ENCODE peak calls at places on chromosomes 2 and 18, in ten cellular contexts. X is kidney, L is HS-5, N is hypothalamus, F is A172, J is NCI-H1105 treated with DMSO at 0.1 percent for 48 hours, O is aorta, A is GM10248, U is IMR-90, V is body of pancreas. Q is an unnamed sample.

GRCh38 chr2:167294775-167295140 is 406.5 kb downstream of the XIRP2 start:
- DNase-seq in U (peak; percentile 22), J (no peak), F (peak; percentile 27), X (no peak), N (no peak), O (no peak), A (no peak), L (peak; percentile 19), V (no peak), Q (no peak)

GRCh38 chr18:68735498-68736343 is 20.8 kb upstream of the TMX3 start:
- DNase-seq in J (peak; percentile 50), N (no peak), X (no peak), F (peak; percentile 33), U (peak; percentile 74), V (no peak), A (peak; percentile 57), O (no peak), L (peak; percentile 22), Q (peak; percentile 45)

GRCh38 chr2:48433682-48434081 is 96.3 kb upstream of the STON1 start:
- DNase-seq in A (no peak), J (no peak), O (no peak), X (no peak), N (no peak), U (no peak), F (no peak), L (no peak), V (peak; percentile 9), Q (no peak)

GRCh38 chr18:73724908-73725307 is 422.7 kb downstream of the FBXO15 start:
- DNase-seq in F (no peak), V (no peak), X (no peak), N (no peak), O (no peak), U (peak; percentile 20), A (no peak), L (no peak), J (peak; percentile 61), Q (no peak)

GRCh38 chr18:3304832-3305231 is 42.9 kb downstream of the MYL12B start:
- DNase-seq in N (no peak), A (no peak), V (no peak), L (no peak), U (no peak), F (no peak), O (no peak), X (no peak), J (no peak), Q (no peak)

GRCh38 chr2:40256649-40257048 is 195.2 kb downstream of the SLC8A1 start:
- DNase-seq in X (no peak), N (no peak), F (no peak), O (no peak), L (no peak), A (no peak), U (no peak), V (no peak), J (peak; percentile 24), Q (peak; percentile 17)

GRCh38 chr2:33108483-33109443 is 162.0 kb downstream of the LTBP1 start:
- DNase-seq in U (peak; percentile 90), V (no peak), J (no peak), O (no peak), F (peak; percentile 70), L (no peak), X (no peak), N (no peak), A (no peak), Q (no peak)

GRCh38 chr2:38957972-38958371 is 68.3 kb downstream of the ARHGEF33 start:
- DNase-seq in A (no peak), J (no peak), L (no peak), N (no peak), V (no peak), O (no peak), X (no peak), F (no peak), U (no peak), Q (no peak)

GRCh38 chr2:16948073-16948472 is 282.4 kb upstream of the CYRIA start:
- DNase-seq in J (peak; percentile 41), X (no peak), F (no peak), A (no peak), O (no peak), U (no peak), N (no peak), L (no peak), V (no peak), Q (no peak)

GRCh38 chr2:207823865-207824264 is 54.2 kb upstream of the FZD5 start:
- DNase-seq in U (no peak), F (no peak), N (no peak), V (no peak), L (no peak), A (no peak), J (no peak), X (no peak), O (no peak), Q (no peak)

GRCh38 chr2:240622631-240623235 is 2.5 kb upstream of the GPR35 start:
- DNase-seq in F (no peak), J (peak; percentile 4), N (no peak), A (no peak), V (peak; percentile 26), L (no peak), X (peak; percentile 82), U (no peak), O (no peak), Q (no peak)

GRCh38 chr2:216839626-216840132 is 20.2 kb downstream of the TNP1 start:
- DNase-seq in O (no peak), U (no peak), F (no peak), L (no peak), J (no peak), X (no peak), V (no peak), N (no peak), A (no peak), Q (no peak)

GRCh38 chr2:238321467-238321866 is 1.1 kb downstream of the TRAF3IP1 start:
- DNase-seq in F (no peak), L (no peak), N (no peak), O (peak; percentile 57), U (no peak), X (no peak), J (no peak), V (no peak), A (no peak), Q (no peak)

GRCh38 chr2:219362072-219362471 is 25.6 kb downstream of the DNPEP start:
- DNase-seq in U (no peak), X (no peak), L (no peak), O (no peak), J (no peak), F (no peak), V (no peak), N (no peak), A (no peak), Q (no peak)

GRCh38 chr2:85430780-85431601 is 12.5 kb downstream of the SH2D6 start:
- DNase-seq in L (no peak), N (peak; percentile 82), X (peak; percentile 82), A (no peak), U (no peak), J (no peak), V (no peak), O (no peak), F (peak; percentile 46), Q (no peak)

GRCh38 chr18:53796042-53796729 is 428.3 kb downstream of the MBD2 start:
- DNase-seq in U (peak; percentile 1), N (no peak), O (no peak), X (no peak), F (peak; percentile 76), J (no peak), V (no peak), L (peak; percentile 63), A (no peak), Q (no peak)

GRCh38 chr2:120469486-120469885 is 123.5 kb downstream of the INHBB start:
- DNase-seq in N (no peak), X (peak; percentile 22), U (no peak), J (no peak), V (no peak), A (no peak), F (no peak), O (peak; percentile 68), L (no peak), Q (no peak)

GRCh38 chr18:77133920-77134496 is 1.4 kb upstream of the MBP start:
- DNase-seq in N (no peak), A (no peak), L (no peak), V (no peak), O (no peak), J (no peak), F (no peak), X (no peak), U (no peak), Q (no peak)

GRCh38 chr2:235752875-235753274 is 259.0 kb downstream of the AGAP1 start:
- DNase-seq in N (no peak), J (no peak), O (no peak), X (no peak), U (no peak), A (no peak), F (no peak), L (no peak), V (no peak), Q (no peak)

GRCh38 chr2:126041648-126042047 is 614.3 kb upstream of the GYPC start:
- DNase-seq in L (no peak), J (no peak), F (no peak), X (no peak), U (no peak), V (no peak), N (no peak), O (no peak), A (no peak), Q (no peak)

GRCh38 chr2:20584045-20584636 is 66.8 kb downstream of the HS1BP3 start:
- DNase-seq in X (peak; percentile 88), N (no peak), U (no peak), A (no peak), O (peak; percentile 73), F (no peak), J (no peak), L (no peak), V (no peak), Q (peak; percentile 89)

GRCh38 chr2:181140414-181140813 is 160.0 kb downstream of the UBE2E3 start:
- DNase-seq in X (no peak), L (no peak), O (no peak), J (peak; percentile 91), A (no peak), N (no peak), V (no peak), U (no peak), F (no peak), Q (no peak)

GRCh38 chr2:20145497-20146193 is 79.3 kb downstream of the SDC1 start:
- DNase-seq in O (no peak), N (no peak), A (peak; percentile 73), X (peak; percentile 79), J (no peak), U (no peak), F (no peak), V (no peak), L (no peak), Q (no peak)

GRCh38 chr18:37578182-37578678 is 12.6 kb upstream of the CELF4 start:
- DNase-seq in X (no peak), L (no peak), A (no peak), F (no peak), N (no peak), J (no peak), V (no peak), U (no peak), O (no peak), Q (no peak)

GRCh38 chr18:59383831-59384230 is 24.8 kb upstream of the LMAN1 start:
- DNase-seq in V (no peak), A (no peak), X (no peak), L (no peak), O (no peak), U (no peak), J (peak; percentile 96), N (no peak), F (no peak), Q (no peak)

GRCh38 chr18:9901377-9901776 is 12.4 kb upstream of the VAPA start:
- DNase-seq in F (no peak), U (no peak), A (no peak), N (no peak), V (no peak), X (no peak), O (no peak), J (no peak), L (no peak), Q (no peak)

GRCh38 chr2:30679416-30680088 is 127.7 kb downstream of the CAPN13 start:
- DNase-seq in F (no peak), V (no peak), U (peak; percentile 59), X (no peak), N (peak; percentile 28), J (no peak), A (no peak), L (no peak), O (no peak), Q (no peak)

GRCh38 chr2:158394453-158394852 is 62.1 kb downstream of the CCDC148 start:
- DNase-seq in U (no peak), A (no peak), X (no peak), O (no peak), F (peak; percentile 22), J (no peak), V (no peak), L (peak; percentile 36), N (no peak), Q (no peak)